ENCODE peak calls at places on chromosomes 5 and 9, in five cellular contexts. L is AG08396, R is colonic mucosa, B is ureter, P is A172. O is an unnamed sample.

GRCh38 chr9:136927343-136928261 is 16.9 kb downstream of the FBXW5 start:
- DNase-seq in L (no peak), B (no peak), P (peak; percentile 82), R (no peak), O (no peak)

GRCh38 chr9:34001308-34001707 is 47.4 kb downstream of the UBAP2 start:
- DNase-seq in P (no peak), R (no peak), B (no peak), L (no peak), O (no peak)

GRCh38 chr9:137314561-137315560 is 12.8 kb upstream of the NRARP start:
- DNase-seq in B (no peak), R (no peak), P (no peak), L (peak; percentile 16), O (peak; percentile 45)

GRCh38 chr5:130068988-130069387 is 164.7 kb downstream of the CHSY3 start:
- DNase-seq in R (no peak), P (no peak), B (no peak), L (no peak), O (no peak)

GRCh38 chr5:133538718-133539117 is 73.6 kb downstream of the FSTL4 start:
- DNase-seq in P (no peak), L (no peak), R (no peak), B (no peak), O (no peak)

GRCh38 chr5:80269991-80270438 is 14.2 kb upstream of the SERINC5 start:
- DNase-seq in R (no peak), B (no peak), L (no peak), P (no peak), O (no peak)

GRCh38 chr5:107957023-107957422 is 286.3 kb upstream of the EFNA5 start:
- DNase-seq in R (no peak), P (no peak), B (no peak), L (no peak), O (no peak)

GRCh38 chr9:132990781-132991180 is 12.3 kb downstream of the GFI1B start:
- DNase-seq in P (no peak), R (no peak), L (no peak), B (no peak), O (no peak)

GRCh38 chr5:69331528-69332445 is 814 bp downstream of the CCDC125 start:
- DNase-seq in P (no peak), L (no peak), R (peak; percentile 66), B (no peak), O (peak; percentile 64)

GRCh38 chr5:142611154-142611553 is 74.7 kb downstream of the FGF1 start:
- DNase-seq in P (peak; percentile 57), R (peak; percentile 75), L (peak; percentile 68), B (peak; percentile 76), O (peak; percentile 77)

GRCh38 chr5:69276422-69277174 is 41.9 kb downstream of the CDK7 start:
- DNase-seq in B (no peak), L (peak; percentile 33), P (no peak), R (no peak), O (no peak)

GRCh38 chr9:97478301-97478981 is 23.0 kb upstream of the TMOD1 start:
- DNase-seq in L (no peak), P (no peak), B (no peak), R (no peak), O (peak; percentile 71)

GRCh38 chr9:22211588-22212360 is 202.7 kb upstream of the CDKN2B start:
- DNase-seq in B (no peak), R (no peak), L (peak; percentile 73), P (no peak), O (no peak)

GRCh38 chr5:28877050-28877449 is 1838.7 kb upstream of the CDH9 start:
- DNase-seq in R (no peak), L (no peak), B (no peak), P (no peak), O (no peak)